ENCODE peak calls at places on chromosomes 6 and 20, in four cellular contexts. One of them, this sample, is unnamed.

GRCh38 chr20:14824996-14825395 is 487.6 kb upstream of the FLRT3 start:
- DNase-seq in IMR-90: no peak
- DNase-seq in K562: no peak
- DNase-seq in A549: no peak
- DNase-seq in this sample: no peak

GRCh38 chr20:35368616-35369423 is 43.0 kb downstream of the UQCC1 start:
- DNase-seq in IMR-90: no peak
- DNase-seq in K562: no peak
- DNase-seq in A549: no peak
- DNase-seq in this sample: no peak

GRCh38 chr6:140271759-140272377 is 897.4 kb upstream of the CITED2 start:
- DNase-seq in IMR-90: no peak
- DNase-seq in K562: no peak
- DNase-seq in A549: no peak
- DNase-seq in this sample: no peak

GRCh38 chr20:63029358-63030121 is 22.8 kb upstream of the BHLHE23 start:
- DNase-seq in IMR-90: no peak
- DNase-seq in K562: no peak
- DNase-seq in A549: no peak
- DNase-seq in this sample: no peak

GRCh38 chr20:12354725-12355124 is 437.0 kb downstream of the BTBD3 start:
- DNase-seq in IMR-90: no peak
- DNase-seq in K562: no peak
- DNase-seq in A549: no peak
- DNase-seq in this sample: no peak

GRCh38 chr6:56790424-56790823 is 147.7 kb upstream of the DST start:
- DNase-seq in IMR-90: no peak
- DNase-seq in K562: no peak
- DNase-seq in A549: no peak
- DNase-seq in this sample: no peak

GRCh38 chr6:14121936-14122344 is 4.4 kb downstream of the CD83 start:
- DNase-seq in IMR-90: no peak
- DNase-seq in K562: no peak
- DNase-seq in A549: no peak
- DNase-seq in this sample: no peak

GRCh38 chr20:57878803-57879424 is 169.1 kb upstream of the PMEPA1 start:
- DNase-seq in IMR-90: no peak
- DNase-seq in K562: no peak
- DNase-seq in A549: no peak
- DNase-seq in this sample: no peak

GRCh38 chr20:43584448-43585138 is 6.1 kb upstream of the IFT52 start:
- DNase-seq in IMR-90: peak; percentile 75
- DNase-seq in K562: no peak
- DNase-seq in A549: no peak
- DNase-seq in this sample: no peak

GRCh38 chr6:20631525-20631924 is 97.3 kb downstream of the CDKAL1 start:
- DNase-seq in IMR-90: no peak
- DNase-seq in K562: no peak
- DNase-seq in A549: no peak
- DNase-seq in this sample: no peak

GRCh38 chr20:47120346-47120745 is 225.7 kb downstream of the EYA2 start:
- DNase-seq in IMR-90: no peak
- DNase-seq in K562: no peak
- DNase-seq in A549: no peak
- DNase-seq in this sample: no peak

GRCh38 chr6:44530209-44530909 is 142.9 kb downstream of the CDC5L start:
- DNase-seq in IMR-90: no peak
- DNase-seq in K562: no peak
- DNase-seq in A549: no peak
- DNase-seq in this sample: no peak

GRCh38 chr20:47704746-47705496 is 80.4 kb downstream of the SULF2 start:
- DNase-seq in IMR-90: no peak
- DNase-seq in K562: no peak
- DNase-seq in A549: no peak
- DNase-seq in this sample: no peak

GRCh38 chr6:89050155-89050554 is 30.4 kb upstream of the PNRC1 start:
- DNase-seq in IMR-90: peak; percentile 28
- DNase-seq in K562: no peak
- DNase-seq in A549: no peak
- DNase-seq in this sample: no peak

GRCh38 chr6:4291453-4292403 is 156.4 kb upstream of the ECI2 start:
- DNase-seq in IMR-90: peak; percentile 75
- DNase-seq in K562: peak; percentile 47
- DNase-seq in A549: no peak
- DNase-seq in this sample: no peak

GRCh38 chr6:4270799-4271198 is 135.4 kb upstream of the ECI2 start:
- DNase-seq in IMR-90: peak; percentile 68
- DNase-seq in K562: no peak
- DNase-seq in A549: no peak
- DNase-seq in this sample: no peak

GRCh38 chr6:107730106-107730505 is 94.0 kb downstream of the SCML4 start:
- DNase-seq in IMR-90: no peak
- DNase-seq in K562: no peak
- DNase-seq in A549: no peak
- DNase-seq in this sample: no peak

GRCh38 chr6:131122007-131122406 is 13.3 kb upstream of the AKAP7 start:
- DNase-seq in IMR-90: peak; percentile 31
- DNase-seq in K562: no peak
- DNase-seq in A549: no peak
- DNase-seq in this sample: no peak

GRCh38 chr6:124795879-124796838 is 166.1 kb upstream of the RNF217 start:
- DNase-seq in IMR-90: peak; percentile 1
- DNase-seq in K562: peak; percentile 13
- DNase-seq in A549: no peak
- DNase-seq in this sample: no peak

GRCh38 chr6:36368921-36369880 is 18.3 kb downstream of the ETV7 start:
- DNase-seq in IMR-90: peak; percentile 83
- DNase-seq in K562: no peak
- DNase-seq in A549: no peak
- DNase-seq in this sample: no peak

GRCh38 chr6:149851461-149851860 is 12.7 kb downstream of the LRP11 start:
- DNase-seq in IMR-90: peak; percentile 78
- DNase-seq in K562: no peak
- DNase-seq in A549: no peak
- DNase-seq in this sample: no peak

GRCh38 chr6:2158596-2159271 is 86.7 kb downstream of the GMDS start:
- DNase-seq in IMR-90: peak; percentile 12
- DNase-seq in K562: peak; percentile 75
- DNase-seq in A549: peak; percentile 74
- DNase-seq in this sample: peak; percentile 70

GRCh38 chr6:41672016-41672415 is 33.7 kb downstream of the MDFI start:
- DNase-seq in IMR-90: no peak
- DNase-seq in K562: no peak
- DNase-seq in A549: no peak
- DNase-seq in this sample: no peak

GRCh38 chr6:25054469-25054868 is 118.7 kb upstream of the RIPOR2 start:
- DNase-seq in IMR-90: peak; percentile 88
- DNase-seq in K562: no peak
- DNase-seq in A549: no peak
- DNase-seq in this sample: no peak

GRCh38 chr6:15926256-15926655 is 202.6 kb upstream of the MYLIP start:
- DNase-seq in IMR-90: no peak
- DNase-seq in K562: no peak
- DNase-seq in A549: no peak
- DNase-seq in this sample: no peak

GRCh38 chr6:26223677-26224546 is 136.7 kb downstream of the HFE start:
- DNase-seq in IMR-90: peak; percentile 97
- DNase-seq in K562: no peak
- DNase-seq in A549: peak; percentile 63
- DNase-seq in this sample: peak; percentile 91

GRCh38 chr20:47126374-47126705 is 230.2 kb downstream of the ZMYND8 start:
- DNase-seq in IMR-90: no peak
- DNase-seq in K562: no peak
- DNase-seq in A549: no peak
- DNase-seq in this sample: no peak

GRCh38 chr6:34424200-34425131 is 1.4 kb downstream of the RPS10 start:
- DNase-seq in IMR-90: no peak
- DNase-seq in K562: no peak
- DNase-seq in A549: no peak
- DNase-seq in this sample: no peak

GRCh38 chr20:23436681-23437080 is 2.8 kb upstream of the CSTL1 start:
- DNase-seq in IMR-90: no peak
- DNase-seq in K562: no peak
- DNase-seq in A549: no peak
- DNase-seq in this sample: no peak

GRCh38 chr20:1711266-1711665 is 53.7 kb upstream of the SIRPG start:
- DNase-seq in IMR-90: no peak
- DNase-seq in K562: no peak
- DNase-seq in A549: no peak
- DNase-seq in this sample: no peak

GRCh38 chr6:146269482-146269881 is 240.6 kb downstream of the GRM1 start:
- DNase-seq in IMR-90: no peak
- DNase-seq in K562: no peak
- DNase-seq in A549: no peak
- DNase-seq in this sample: no peak

GRCh38 chr20:49447946-49448809 is 34.3 kb downstream of the KCNB1 start:
- DNase-seq in IMR-90: no peak
- DNase-seq in K562: no peak
- DNase-seq in A549: no peak
- DNase-seq in this sample: no peak

GRCh38 chr6:53041356-53041755 is 23.8 kb upstream of the FBXO9 start:
- DNase-seq in IMR-90: peak; percentile 74
- DNase-seq in K562: no peak
- DNase-seq in A549: no peak
- DNase-seq in this sample: no peak

GRCh38 chr20:45254867-45255266 is 503 bp upstream of the SLPI start:
- DNase-seq in IMR-90: peak; percentile 9
- DNase-seq in K562: no peak
- DNase-seq in A549: peak; percentile 12
- DNase-seq in this sample: no peak

GRCh38 chr6:16766043-16766521 is 4.8 kb upstream of the ATXN1 start:
- DNase-seq in IMR-90: peak; percentile 92
- DNase-seq in K562: no peak
- DNase-seq in A549: no peak
- DNase-seq in this sample: peak; percentile 83

GRCh38 chr6:105592329-105592728 is 189.4 kb upstream of the PREP start:
- DNase-seq in IMR-90: peak; percentile 96
- DNase-seq in K562: no peak
- DNase-seq in A549: peak; percentile 10
- DNase-seq in this sample: peak; percentile 60

DNA sequence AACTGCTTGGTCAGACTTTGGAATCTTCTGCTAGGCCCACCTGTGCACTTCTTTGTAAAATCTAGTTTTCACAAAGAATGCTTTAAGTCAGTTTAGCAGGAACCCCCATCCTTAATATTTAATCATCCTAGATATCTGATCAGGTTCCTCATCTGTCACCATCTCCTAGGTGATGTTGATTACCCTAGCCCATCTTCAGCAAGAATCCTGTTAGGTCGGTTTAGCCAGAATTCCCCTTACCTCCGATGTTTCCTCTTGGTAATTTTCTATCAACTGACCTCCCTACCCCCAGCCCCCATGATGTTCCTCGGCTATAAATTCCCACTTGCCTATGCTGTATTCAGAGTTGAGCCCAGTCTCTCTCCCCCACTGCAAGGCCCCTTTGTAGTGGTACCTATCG is 2.7 kb upstream of the ZNF341 start:
- DNase-seq in IMR-90: no peak
- DNase-seq in K562: no peak
- DNase-seq in A549: no peak
- DNase-seq in this sample: no peak
- TF ChIP-seq RAD21 in IMR-90: no peak
- TF ChIP-seq RAD21 in K562: no peak
- TF ChIP-seq RAD21 in A549: no peak
- TF ChIP-seq RAD21 in this sample: no peak

GRCh38 chr6:160127270-160128124 is 5.9 kb downstream of the SLC22A1 start:
- DNase-seq in IMR-90: no peak
- DNase-seq in K562: no peak
- DNase-seq in A549: no peak
- DNase-seq in this sample: no peak

GRCh38 chr6:160124007-160124406 is 2.4 kb downstream of the SLC22A1 start:
- DNase-seq in IMR-90: no peak
- DNase-seq in K562: no peak
- DNase-seq in A549: no peak
- DNase-seq in this sample: no peak

GRCh38 chr6:160122744-160123143 is 1.1 kb downstream of the SLC22A1 start:
- DNase-seq in IMR-90: no peak
- DNase-seq in K562: no peak
- DNase-seq in A549: no peak
- DNase-seq in this sample: no peak

GRCh38 chr6:160121981-160122380 is 366 bp downstream of the SLC22A1 start:
- DNase-seq in IMR-90: no peak
- DNase-seq in K562: no peak
- DNase-seq in A549: no peak
- DNase-seq in this sample: no peak

GRCh38 chr6:160124605-160125004 is 3.0 kb downstream of the SLC22A1 start:
- DNase-seq in IMR-90: no peak
- DNase-seq in K562: no peak
- DNase-seq in A549: no peak
- DNase-seq in this sample: no peak
- TF ChIP-seq RAD21 in IMR-90: no peak
- TF ChIP-seq RAD21 in K562: no peak
- TF ChIP-seq RAD21 in A549: no peak
- TF ChIP-seq RAD21 in this sample: no peak

DNA sequence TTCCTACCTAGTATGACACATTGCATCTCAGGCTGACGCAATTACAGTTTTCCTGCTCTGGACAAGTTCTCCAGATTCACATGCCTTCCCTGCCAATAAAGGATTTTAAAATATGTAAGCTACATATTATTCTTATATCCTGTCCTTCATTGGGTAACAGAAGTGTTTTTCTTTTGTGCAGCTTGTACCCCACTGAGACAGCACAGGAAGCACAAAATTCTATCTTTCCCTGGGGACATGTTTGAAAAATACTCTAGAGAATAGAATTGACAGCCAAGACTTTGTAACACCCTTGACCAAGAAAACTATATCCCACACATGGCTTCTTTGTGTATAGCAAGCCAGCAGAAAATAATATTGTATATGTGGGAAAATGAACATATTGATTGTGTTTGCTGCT is 456.7 kb downstream of the MAFB start:
- DNase-seq in IMR-90: no peak
- DNase-seq in K562: no peak
- DNase-seq in A549: no peak
- DNase-seq in this sample: no peak
- TF ChIP-seq RAD21 in IMR-90: no peak
- TF ChIP-seq RAD21 in K562: no peak
- TF ChIP-seq RAD21 in A549: no peak
- TF ChIP-seq RAD21 in this sample: no peak

DNA sequence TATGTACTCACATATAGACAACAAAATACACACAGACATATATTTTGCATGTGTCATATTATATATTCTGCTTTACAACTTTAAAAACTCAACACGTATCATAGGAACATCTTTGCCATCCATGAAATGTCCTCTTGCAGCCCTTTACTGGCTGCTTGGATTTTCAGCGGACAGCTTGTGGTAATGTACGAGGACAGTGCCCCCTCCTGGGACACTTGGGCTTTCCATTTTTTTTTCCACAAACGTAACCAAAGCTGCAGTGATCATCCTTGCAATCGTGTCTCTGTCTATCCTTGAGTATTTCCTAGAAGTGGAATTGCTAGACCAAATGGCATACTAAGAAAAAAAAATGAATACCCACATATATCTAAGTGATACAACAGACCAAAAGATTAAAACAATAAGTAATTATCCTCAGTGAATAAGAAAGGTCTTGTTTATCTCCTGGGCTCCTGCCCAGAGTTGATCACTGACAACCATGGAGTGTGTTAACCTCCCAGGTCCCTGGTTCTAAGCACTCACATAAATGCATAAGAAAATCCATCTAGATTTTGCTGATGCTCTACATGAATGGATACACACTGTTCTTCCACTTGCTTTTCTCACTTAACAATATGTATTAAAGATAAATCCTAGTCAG is 18.1 kb downstream of the BPI start:
- DNase-seq in IMR-90: peak; percentile 73
- DNase-seq in K562: peak; percentile 49
- DNase-seq in A549: peak; percentile 55
- DNase-seq in this sample: peak; percentile 26
- TF ChIP-seq RAD21 in IMR-90: peak; percentile 87
- TF ChIP-seq RAD21 in K562: peak; percentile 52
- TF ChIP-seq RAD21 in A549: peak; percentile 73
- TF ChIP-seq RAD21 in this sample: peak; percentile 60

This sample was measured in HCT116.